ENCODE peak calls at places on chromosomes 16 and 17, in seven cellular contexts. N, T, A, M, B, X and S are unnamed samples.

GRCh38 chr17:78747479-78747878 is 34.6 kb downstream of the CYTH1 start:
- DNase-seq in N (no peak), T (no peak), A (no peak), M (no peak), B (no peak), X (no peak), S (no peak)

GRCh38 chr17:8212312-8213180 is 2.2 kb upstream of the AURKB start:
- DNase-seq in N (no peak), T (peak; percentile 62), A (no peak), M (no peak), B (no peak), X (no peak), S (no peak)

GRCh38 chr16:57277586-57277985 is 6.9 kb downstream of the PLLP start:
- DNase-seq in N (peak; percentile 68), T (peak; percentile 94), A (no peak), M (peak; percentile 9), B (peak; percentile 34), X (no peak), S (peak; percentile 62)

GRCh38 chr16:88020513-88020885 is 69.3 kb downstream of the BANP start:
- DNase-seq in N (no peak), T (no peak), A (no peak), M (no peak), B (no peak), X (no peak), S (no peak)

GRCh38 chr17:6574689-6575595 is 18.6 kb upstream of the PITPNM3 start:
- DNase-seq in N (peak; percentile 29), T (peak; percentile 73), A (no peak), M (no peak), B (no peak), X (peak; percentile 77), S (peak; percentile 66)

GRCh38 chr16:381788-382717 is at the start of gene PGAP6:
- DNase-seq in N (peak; percentile 52), T (peak; percentile 41), A (peak; percentile 2), M (no peak), B (peak; percentile 83), X (peak; percentile 88), S (peak; percentile 78)

GRCh38 chr17:69870751-69871199 is 204.2 kb upstream of the KCNJ16 start:
- DNase-seq in N (no peak), T (peak; percentile 54), A (no peak), M (peak; percentile 30), B (no peak), X (no peak), S (no peak)

GRCh38 chr16:86477642-86478041 is 32.7 kb upstream of the FOXF1 start:
- DNase-seq in N (no peak), T (peak; percentile 4), A (no peak), M (no peak), B (peak; percentile 78), X (no peak), S (no peak)

GRCh38 chr16:84879569-84880487 is 60.0 kb downstream of the CRISPLD2 start:
- DNase-seq in N (no peak), T (peak; percentile 23), A (no peak), M (no peak), B (no peak), X (no peak), S (no peak)

GRCh38 chr17:45371414-45372324 is 54.8 kb upstream of the MAP3K14 start:
- DNase-seq in N (no peak), T (peak; percentile 95), A (no peak), M (peak; percentile 95), B (peak; percentile 90), X (peak; percentile 93), S (peak; percentile 73)

GRCh38 chr17:81471804-81472456 is 40.7 kb downstream of the ACTG1 start:
- DNase-seq in N (no peak), T (no peak), A (no peak), M (peak; percentile 80), B (peak; percentile 97), X (no peak), S (no peak)

GRCh38 chr17:7281074-7281952 is at the start of gene SLC2A4:
- DNase-seq in N (peak; percentile 85), T (peak; percentile 97), A (peak; percentile 94), M (peak; percentile 73), B (peak; percentile 98), X (peak; percentile 97), S (peak; percentile 96)

GRCh38 chr17:18949566-18949965 is 2.4 kb upstream of the SLC5A10 start:
- DNase-seq in N (no peak), T (no peak), A (no peak), M (no peak), B (no peak), X (peak; percentile 41), S (no peak)

GRCh38 chr16:25799816-25800215 is 108.1 kb downstream of the HS3ST4 start:
- DNase-seq in N (no peak), T (no peak), A (no peak), M (no peak), B (no peak), X (no peak), S (no peak)

GRCh38 chr16:11102523-11102898 is 153.5 kb downstream of the SOCS1 start:
- DNase-seq in N (no peak), T (no peak), A (no peak), M (no peak), B (no peak), X (no peak), S (no peak)

GRCh38 chr16:85328665-85329058 is 216.4 kb upstream of the CIBAR2 start:
- DNase-seq in N (no peak), T (no peak), A (no peak), M (no peak), B (no peak), X (no peak), S (no peak)